ENCODE peak calls at places on chromosome 16, in eight cellular contexts. B is spleen; X is GM12878; Q is activated CD8-positive, alpha-beta T cell treated with anti-CD3 and anti-CD28 coated beads for 36 hours; J is lower leg skin; E is bronchial epithelial cell; L is glutamatergic neuron; R is HFF-Myc. U is an unnamed sample.

GRCh38 chr16:49455181-49455990 is 81.8 kb downstream of the C16orf78 start:
- DNase-seq in B (peak), X (no peak), Q (no peak), J (no peak), E (no peak), L (no peak), R (no peak), U (no peak)

GRCh38 chr16:87278191-87279093 is 38.8 kb downstream of the C16orf95 start:
- DNase-seq in B (peak), X (no peak), Q (peak), J (peak), E (peak), L (peak), R (peak), U (peak)

GRCh38 chr16:73034374-73034773 is 13.6 kb downstream of the ZFHX3 start:
- DNase-seq in B (no peak), X (peak), Q (no peak), J (no peak), E (no peak), L (no peak), R (no peak), U (no peak)

GRCh38 chr16:63922563-63922962 is 1199.3 kb downstream of the CDH11 start:
- DNase-seq in B (no peak), X (no peak), Q (no peak), J (no peak), E (no peak), L (no peak), R (peak), U (peak)

GRCh38 chr16:30773826-30774225 is 11.7 kb downstream of the RNF40 start:
- DNase-seq in B (no peak), X (no peak), Q (no peak), J (no peak), E (no peak), L (no peak), R (no peak), U (no peak)

GRCh38 chr16:52050418-52050817 is 496.5 kb downstream of the TOX3 start:
- DNase-seq in B (no peak), X (no peak), Q (no peak), J (no peak), E (peak), L (no peak), R (no peak), U (peak)

GRCh38 chr16:20137194-20137593 is 63.5 kb upstream of the GPR139 start:
- DNase-seq in B (no peak), X (no peak), Q (no peak), J (no peak), E (peak), L (no peak), R (no peak), U (no peak)

GRCh38 chr16:68539704-68540370 is 746 bp downstream of the ZFP90 start:
- DNase-seq in B (no peak), X (no peak), Q (peak), J (no peak), E (peak), L (peak), R (no peak), U (peak)

GRCh38 chr16:397736-398332 is 835 bp downstream of the NME4 start:
- DNase-seq in B (peak), X (no peak), Q (peak), J (no peak), E (peak), L (peak), R (peak), U (peak)

GRCh38 chr16:57070986-57071540 is 21.3 kb upstream of the CPNE2 start:
- DNase-seq in B (no peak), X (no peak), Q (no peak), J (no peak), E (no peak), L (no peak), R (no peak), U (no peak)

GRCh38 chr16:84043486-84044107 is 1.0 kb upstream of the SLC38A8 start:
- DNase-seq in B (peak), X (no peak), Q (peak), J (no peak), E (peak), L (no peak), R (no peak), U (no peak)

GRCh38 chr16:47018223-47018891 is 44.9 kb upstream of the DNAJA2 start:
- DNase-seq in B (peak), X (peak), Q (peak), J (no peak), E (peak), L (peak), R (no peak), U (peak)

GRCh38 chr16:10665166-10665565 is 29.6 kb downstream of the TEKT5 start:
- DNase-seq in B (no peak), X (no peak), Q (no peak), J (no peak), E (no peak), L (no peak), R (no peak), U (no peak)

GRCh38 chr16:30615358-30616076 is 5.3 kb upstream of the ZNF689 start:
- DNase-seq in B (peak), X (no peak), Q (peak), J (no peak), E (peak), L (peak), R (no peak), U (peak)

GRCh38 chr16:19118938-19119431 is 5.2 kb downstream of the ITPRIPL2 start:
- DNase-seq in B (no peak), X (no peak), Q (peak), J (peak), E (peak), L (no peak), R (no peak), U (peak)

GRCh38 chr16:65305588-65305987 is 183.7 kb upstream of the CDH11 start:
- DNase-seq in B (no peak), X (no peak), Q (no peak), J (no peak), E (no peak), L (no peak), R (no peak), U (no peak)

GRCh38 chr16:59210955-59211541 is 476.9 kb upstream of the GOT2 start:
- DNase-seq in B (no peak), X (no peak), Q (no peak), J (no peak), E (no peak), L (no peak), R (no peak), U (peak)

GRCh38 chr16:82584553-82585152 is 42.1 kb upstream of the CDH13 start:
- DNase-seq in B (no peak), X (no peak), Q (no peak), J (no peak), E (no peak), L (no peak), R (no peak), U (no peak)

GRCh38 chr16:12356622-12357365 is 380.3 kb downstream of the SNX29 start:
- DNase-seq in B (no peak), X (no peak), Q (no peak), J (no peak), E (no peak), L (no peak), R (no peak), U (no peak)

GRCh38 chr16:11799509-11800384 is 2.7 kb upstream of the ZC3H7A start:
- DNase-seq in B (no peak), X (no peak), Q (peak), J (no peak), E (no peak), L (no peak), R (no peak), U (no peak)

GRCh38 chr16:23753908-23754593 is 775 bp upstream of the CHP2 start:
- DNase-seq in B (no peak), X (no peak), Q (no peak), J (no peak), E (no peak), L (no peak), R (no peak), U (no peak)

GRCh38 chr16:23757116-23757515 is 2.3 kb downstream of the CHP2 start:
- DNase-seq in B (no peak), X (no peak), Q (no peak), J (no peak), E (no peak), L (no peak), R (no peak), U (no peak)

GRCh38 chr16:23755484-23755809 is 621 bp downstream of the CHP2 start:
- DNase-seq in B (no peak), X (no peak), Q (no peak), J (no peak), E (no peak), L (no peak), R (no peak), U (no peak)

GRCh38 chr16:23757937-23758619 is 3.3 kb downstream of the CHP2 start:
- DNase-seq in B (no peak), X (no peak), Q (no peak), J (no peak), E (no peak), L (no peak), R (no peak), U (no peak)

DNA sequence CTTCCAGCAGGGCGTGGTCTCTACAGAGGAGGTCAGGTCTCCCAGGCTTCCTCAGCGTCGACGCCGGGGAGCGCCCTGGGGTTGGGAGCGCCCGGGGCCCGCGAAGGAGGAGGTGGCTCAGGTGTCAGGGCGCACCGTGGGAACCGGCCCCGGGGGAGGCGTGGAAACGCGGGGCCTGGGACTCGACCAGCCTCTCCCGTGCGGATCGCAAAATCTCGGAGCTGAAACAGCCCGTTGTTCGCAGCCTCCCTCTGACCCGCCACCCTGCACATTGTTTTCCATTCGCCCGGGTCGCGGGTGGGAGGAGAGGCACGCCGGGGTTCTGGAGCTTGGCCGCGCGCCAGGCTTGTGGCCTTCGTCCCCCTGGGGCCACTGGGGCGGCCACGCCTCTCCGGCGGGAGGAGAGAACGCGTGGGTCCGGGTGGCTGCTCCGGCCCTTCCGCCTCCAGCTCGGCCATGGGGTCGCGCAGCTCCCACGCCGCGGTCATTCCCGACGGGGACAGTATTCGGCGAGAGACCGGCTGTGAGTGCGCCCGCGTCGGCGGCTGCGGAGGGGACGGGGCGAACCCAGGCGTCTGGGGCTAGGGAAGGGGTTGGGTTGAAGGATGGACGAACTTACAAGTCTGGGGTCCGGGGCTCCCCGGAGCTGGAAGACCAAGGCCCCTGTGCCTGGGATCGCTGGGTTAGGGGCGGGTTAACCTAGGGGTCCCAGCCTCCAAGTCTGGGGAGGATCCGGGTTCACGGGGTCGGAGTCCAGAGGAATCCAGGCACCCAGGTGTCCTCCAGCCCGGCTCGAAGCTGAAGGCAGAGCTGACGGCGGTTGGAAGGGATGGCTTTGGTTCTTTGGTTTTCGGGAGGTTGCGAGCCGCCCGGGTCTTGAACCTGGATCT is at the start of gene CHP2:
- DNase-seq in B (no peak), X (no peak), Q (no peak), J (no peak), E (no peak), L (peak), R (no peak), U (no peak)
- TF ChIP-seq CTCF in B (no peak), X (no peak), Q (no peak), J (no peak), E (no peak), L (no peak), R (no peak), U (no peak)

GRCh38 chr16:88342491-88342890 is 40.3 kb upstream of the ZNF469 start:
- DNase-seq in B (no peak), X (no peak), Q (no peak), J (no peak), E (no peak), L (no peak), R (no peak), U (no peak)
- TF ChIP-seq CTCF in B (no peak), X (no peak), Q (no peak), J (no peak), E (no peak), L (no peak), R (no peak), U (no peak)

GRCh38 chr16:85902366-85903155 is 3.6 kb downstream of the IRF8 start:
- DNase-seq in B (peak), X (peak), Q (peak), J (no peak), E (no peak), L (no peak), R (no peak), U (no peak)
- TF ChIP-seq CTCF in B (no peak), X (no peak), Q (no peak), J (no peak), E (no peak), L (no peak), R (no peak), U (no peak)

GRCh38 chr16:66696669-66697630 is at the start of gene CMTM4:
- DNase-seq in B (peak), X (no peak), Q (peak), J (peak), E (peak), L (peak), R (no peak), U (peak)
- TF ChIP-seq CTCF in B (no peak), X (no peak), Q (peak), J (no peak), E (peak), L (no peak), R (peak), U (peak)

DNA sequence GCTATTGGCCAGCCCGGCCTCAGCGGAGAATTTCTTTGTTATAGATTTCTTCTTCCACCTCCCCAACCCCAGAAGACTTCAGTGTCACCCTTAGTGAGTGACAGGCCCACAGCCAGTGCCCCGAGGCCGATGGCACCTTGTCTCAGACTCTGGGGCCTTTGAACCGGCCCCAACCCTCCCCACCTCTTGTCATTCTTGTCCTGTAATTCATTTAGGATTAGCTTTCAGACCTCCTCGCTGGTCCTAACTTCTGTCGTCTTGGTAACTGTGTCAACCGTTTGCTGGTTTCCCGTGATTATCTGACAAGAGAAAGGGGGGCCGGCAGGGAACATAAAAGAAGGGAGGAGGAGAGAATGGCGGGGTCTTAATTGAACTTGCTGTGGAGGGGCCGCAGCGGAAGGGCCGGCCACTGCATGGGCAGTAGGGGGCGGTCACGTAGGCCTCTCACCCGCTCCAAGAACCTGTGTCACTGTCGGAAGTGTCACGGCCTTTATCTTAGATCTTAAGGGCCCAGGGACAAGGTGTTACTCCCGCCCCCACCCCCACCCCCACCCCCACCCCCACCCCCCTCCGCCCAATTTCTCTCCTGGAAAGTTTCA is 46.5 kb upstream of the GSE1 start:
- DNase-seq in B (no peak), X (no peak), Q (no peak), J (no peak), E (no peak), L (no peak), R (no peak), U (no peak)
- TF ChIP-seq CTCF in B (no peak), X (no peak), Q (no peak), J (no peak), E (no peak), L (peak), R (no peak), U (no peak)

GRCh38 chr16:85471469-85472431 is 141.4 kb upstream of the GSE1 start:
- DNase-seq in B (no peak), X (no peak), Q (no peak), J (no peak), E (peak), L (no peak), R (no peak), U (peak)
- TF ChIP-seq CTCF in B (no peak), X (no peak), Q (no peak), J (no peak), E (no peak), L (no peak), R (no peak), U (no peak)

GRCh38 chr16:14309001-14309886 is 238.1 kb downstream of the MRTFB start:
- DNase-seq in B (peak), X (no peak), Q (peak), J (no peak), E (peak), L (no peak), R (no peak), U (no peak)
- TF ChIP-seq CTCF in B (no peak), X (peak), Q (peak), J (no peak), E (peak), L (no peak), R (peak), U (no peak)